ENCODE peak calls at places on chromosomes 16 and 17, in nine cellular contexts. One of them, this sample, is unnamed. For H3K36me3, the result is how much of the 10 kb centered on the place peaks cover.

GRCh38 chr16:80120899-80121521 is 419.8 kb upstream of the DYNLRB2 start:
- DNase-seq in adrenal gland: no peak
- DNase-seq in fibroblast of lung: no peak
- DNase-seq in cardiac muscle cell: no peak
- DNase-seq in mammary epithelial cell: peak
- DNase-seq in MM.1S: no peak
- DNase-seq in BE2C: no peak
- DNase-seq in K562: no peak
- DNase-seq in heart left ventricle: no peak
- DNase-seq in this sample: peak

GRCh38 chr17:77555741-77556291 is 402.7 kb upstream of the TNRC6C start:
- DNase-seq in cardiac muscle cell: peak
- DNase-seq in BE2C: peak
- DNase-seq in heart left ventricle: no peak
- DNase-seq in fibroblast of lung: peak
- DNase-seq in MM.1S: no peak
- DNase-seq in mammary epithelial cell: peak
- DNase-seq in K562: no peak
- DNase-seq in adrenal gland: no peak
- DNase-seq in this sample: no peak

GRCh38 chr17:9669551-9670008 is 24.3 kb downstream of the USP43 start:
- DNase-seq in BE2C: no peak
- DNase-seq in cardiac muscle cell: no peak
- DNase-seq in adrenal gland: no peak
- DNase-seq in heart left ventricle: no peak
- DNase-seq in K562: no peak
- DNase-seq in mammary epithelial cell: peak
- DNase-seq in MM.1S: no peak
- DNase-seq in fibroblast of lung: peak
- DNase-seq in this sample: peak

GRCh38 chr17:45256114-45256966 is 5.6 kb downstream of the SPATA32 start:
- DNase-seq in MM.1S: peak
- DNase-seq in mammary epithelial cell: no peak
- DNase-seq in cardiac muscle cell: no peak
- DNase-seq in fibroblast of lung: no peak
- DNase-seq in adrenal gland: no peak
- DNase-seq in K562: peak
- DNase-seq in heart left ventricle: no peak
- DNase-seq in BE2C: no peak
- DNase-seq in this sample: no peak

GRCh38 chr16:27730703-27731220 is 180.8 kb downstream of the KATNIP start:
- DNase-seq in BE2C: no peak
- DNase-seq in fibroblast of lung: no peak
- DNase-seq in K562: no peak
- DNase-seq in mammary epithelial cell: no peak
- DNase-seq in adrenal gland: no peak
- DNase-seq in heart left ventricle: no peak
- DNase-seq in cardiac muscle cell: no peak
- DNase-seq in MM.1S: no peak
- DNase-seq in this sample: no peak

GRCh38 chr16:8370374-8371015 is 219.8 kb downstream of the TMEM114 start:
- DNase-seq in mammary epithelial cell: peak
- DNase-seq in BE2C: no peak
- DNase-seq in K562: no peak
- DNase-seq in MM.1S: no peak
- DNase-seq in heart left ventricle: no peak
- DNase-seq in adrenal gland: no peak
- DNase-seq in fibroblast of lung: peak
- DNase-seq in cardiac muscle cell: no peak
- DNase-seq in this sample: peak

GRCh38 chr16:67028555-67029248 is at the start of gene CBFB:
- DNase-seq in mammary epithelial cell: peak
- DNase-seq in cardiac muscle cell: peak
- DNase-seq in BE2C: peak
- DNase-seq in MM.1S: peak
- DNase-seq in heart left ventricle: peak
- DNase-seq in adrenal gland: peak
- DNase-seq in K562: peak
- DNase-seq in fibroblast of lung: peak
- DNase-seq in this sample: peak

GRCh38 chr16:75535901-75536300 is at the start of gene CHST5:
- DNase-seq in mammary epithelial cell: no peak
- DNase-seq in fibroblast of lung: no peak
- DNase-seq in adrenal gland: no peak
- DNase-seq in BE2C: no peak
- DNase-seq in K562: no peak
- DNase-seq in cardiac muscle cell: no peak
- DNase-seq in heart left ventricle: no peak
- DNase-seq in MM.1S: no peak
- DNase-seq in this sample: no peak

GRCh38 chr16:4032768-4033167 is 83.5 kb downstream of the ADCY9 start:
- DNase-seq in K562: no peak
- DNase-seq in fibroblast of lung: peak
- DNase-seq in adrenal gland: no peak
- DNase-seq in MM.1S: no peak
- DNase-seq in heart left ventricle: peak
- DNase-seq in mammary epithelial cell: no peak
- DNase-seq in BE2C: no peak
- DNase-seq in cardiac muscle cell: peak
- DNase-seq in this sample: peak

GRCh38 chr17:80277751-80278671 is 17.4 kb downstream of the RNF213 start:
- DNase-seq in cardiac muscle cell: no peak
- DNase-seq in heart left ventricle: peak
- DNase-seq in fibroblast of lung: peak
- DNase-seq in mammary epithelial cell: peak
- DNase-seq in adrenal gland: peak
- DNase-seq in K562: no peak
- DNase-seq in MM.1S: no peak
- DNase-seq in BE2C: no peak
- DNase-seq in this sample: no peak

GRCh38 chr16:85238233-85238647 is 126.0 kb upstream of the CIBAR2 start:
- DNase-seq in MM.1S: no peak
- DNase-seq in mammary epithelial cell: no peak
- DNase-seq in heart left ventricle: no peak
- DNase-seq in adrenal gland: no peak
- DNase-seq in K562: no peak
- DNase-seq in fibroblast of lung: peak
- DNase-seq in cardiac muscle cell: peak
- DNase-seq in BE2C: peak
- DNase-seq in this sample: no peak

GRCh38 chr16:24070851-24071250 is 185.3 kb upstream of the CACNG3 start:
- DNase-seq in adrenal gland: no peak
- DNase-seq in fibroblast of lung: peak
- DNase-seq in mammary epithelial cell: peak
- DNase-seq in heart left ventricle: no peak
- DNase-seq in K562: peak
- DNase-seq in cardiac muscle cell: peak
- DNase-seq in MM.1S: peak
- DNase-seq in BE2C: peak
- DNase-seq in this sample: no peak

GRCh38 chr17:62405451-62405850 is 18.2 kb upstream of the METTL2A start:
- DNase-seq in mammary epithelial cell: no peak
- DNase-seq in fibroblast of lung: no peak
- DNase-seq in BE2C: no peak
- DNase-seq in K562: no peak
- DNase-seq in adrenal gland: no peak
- DNase-seq in MM.1S: no peak
- DNase-seq in heart left ventricle: no peak
- DNase-seq in cardiac muscle cell: no peak
- DNase-seq in this sample: no peak

GRCh38 chr17:57068222-57068658 is 16.8 kb upstream of the AKAP1 start:
- DNase-seq in adrenal gland: no peak
- DNase-seq in mammary epithelial cell: peak
- DNase-seq in K562: peak
- DNase-seq in cardiac muscle cell: no peak
- DNase-seq in MM.1S: no peak
- DNase-seq in fibroblast of lung: no peak
- DNase-seq in heart left ventricle: no peak
- DNase-seq in BE2C: no peak
- DNase-seq in this sample: peak

GRCh38 chr17:1142503-1143095 is 37.2 kb downstream of the ABR start:
- DNase-seq in K562: no peak
- DNase-seq in fibroblast of lung: no peak
- DNase-seq in heart left ventricle: no peak
- DNase-seq in mammary epithelial cell: no peak
- DNase-seq in BE2C: no peak
- DNase-seq in MM.1S: no peak
- DNase-seq in cardiac muscle cell: peak
- DNase-seq in adrenal gland: no peak
- DNase-seq in this sample: no peak

GRCh38 chr16:27618611-27619380 is 68.9 kb downstream of the KATNIP start:
- DNase-seq in cardiac muscle cell: no peak
- DNase-seq in adrenal gland: no peak
- DNase-seq in heart left ventricle: no peak
- DNase-seq in fibroblast of lung: no peak
- DNase-seq in BE2C: no peak
- DNase-seq in mammary epithelial cell: no peak
- DNase-seq in K562: no peak
- DNase-seq in MM.1S: no peak
- DNase-seq in this sample: no peak

GRCh38 chr17:8485491-8485890 is 49.8 kb downstream of the NDEL1 start:
- DNase-seq in cardiac muscle cell: no peak
- DNase-seq in BE2C: no peak
- DNase-seq in MM.1S: no peak
- DNase-seq in adrenal gland: no peak
- DNase-seq in heart left ventricle: no peak
- DNase-seq in mammary epithelial cell: no peak
- DNase-seq in K562: no peak
- DNase-seq in fibroblast of lung: no peak
- DNase-seq in this sample: no peak
- H3K36me3 ChIP-seq in cardiac muscle cell: half or more
- H3K36me3 ChIP-seq in BE2C: under half
- H3K36me3 ChIP-seq in MM.1S: under half
- H3K36me3 ChIP-seq in adrenal gland: under half
- H3K36me3 ChIP-seq in heart left ventricle: under half
- H3K36me3 ChIP-seq in mammary epithelial cell: under half
- H3K36me3 ChIP-seq in K562: half or more
- H3K36me3 ChIP-seq in fibroblast of lung: under half
- H3K36me3 ChIP-seq in this sample: under half

GRCh38 chr17:82864721-82865240 is 25.0 kb upstream of the ZNF750 start:
- DNase-seq in cardiac muscle cell: no peak
- DNase-seq in heart left ventricle: peak
- DNase-seq in mammary epithelial cell: no peak
- DNase-seq in BE2C: no peak
- DNase-seq in K562: no peak
- DNase-seq in fibroblast of lung: no peak
- DNase-seq in MM.1S: no peak
- DNase-seq in adrenal gland: no peak
- DNase-seq in this sample: no peak
- TF ChIP-seq CTCF in cardiac muscle cell: no peak
- TF ChIP-seq CTCF in heart left ventricle: no peak
- TF ChIP-seq CTCF in mammary epithelial cell: no peak
- TF ChIP-seq CTCF in BE2C: no peak
- TF ChIP-seq CTCF in K562: no peak
- TF ChIP-seq CTCF in fibroblast of lung: no peak
- TF ChIP-seq CTCF in MM.1S: no peak
- TF ChIP-seq CTCF in adrenal gland: no peak
- TF ChIP-seq CTCF in this sample: peak

GRCh38 chr17:68190495-68190894 is 57.3 kb upstream of the AMZ2 start:
- DNase-seq in fibroblast of lung: no peak
- DNase-seq in K562: no peak
- DNase-seq in MM.1S: no peak
- DNase-seq in BE2C: no peak
- DNase-seq in adrenal gland: no peak
- DNase-seq in cardiac muscle cell: no peak
- DNase-seq in heart left ventricle: no peak
- DNase-seq in mammary epithelial cell: no peak
- DNase-seq in this sample: no peak
- H3K36me3 ChIP-seq in fibroblast of lung: under half
- H3K36me3 ChIP-seq in K562: under half
- H3K36me3 ChIP-seq in MM.1S: under half
- H3K36me3 ChIP-seq in BE2C: under half
- H3K36me3 ChIP-seq in adrenal gland: under half
- H3K36me3 ChIP-seq in cardiac muscle cell: under half
- H3K36me3 ChIP-seq in heart left ventricle: under half
- H3K36me3 ChIP-seq in mammary epithelial cell: under half
- H3K36me3 ChIP-seq in this sample: under half

GRCh38 chr17:75755205-75755901 is 9.6 kb downstream of the GALK1 start:
- DNase-seq in fibroblast of lung: no peak
- DNase-seq in cardiac muscle cell: no peak
- DNase-seq in MM.1S: no peak
- DNase-seq in heart left ventricle: no peak
- DNase-seq in BE2C: peak
- DNase-seq in K562: no peak
- DNase-seq in mammary epithelial cell: peak
- DNase-seq in adrenal gland: no peak
- DNase-seq in this sample: no peak

GRCh38 chr17:75752405-75753192 is 12.4 kb downstream of the GALK1 start:
- DNase-seq in mammary epithelial cell: no peak
- DNase-seq in BE2C: no peak
- DNase-seq in MM.1S: no peak
- DNase-seq in fibroblast of lung: no peak
- DNase-seq in cardiac muscle cell: no peak
- DNase-seq in adrenal gland: no peak
- DNase-seq in heart left ventricle: no peak
- DNase-seq in K562: no peak
- DNase-seq in this sample: no peak

GRCh38 chr17:75754378-75755204 is 10.4 kb downstream of the GALK1 start:
- DNase-seq in adrenal gland: no peak
- DNase-seq in mammary epithelial cell: no peak
- DNase-seq in BE2C: no peak
- DNase-seq in K562: peak
- DNase-seq in fibroblast of lung: no peak
- DNase-seq in MM.1S: no peak
- DNase-seq in heart left ventricle: no peak
- DNase-seq in cardiac muscle cell: no peak
- DNase-seq in this sample: no peak

GRCh38 chr17:75753193-75753513 is 11.8 kb downstream of the GALK1 start:
- DNase-seq in heart left ventricle: no peak
- DNase-seq in mammary epithelial cell: no peak
- DNase-seq in BE2C: no peak
- DNase-seq in MM.1S: no peak
- DNase-seq in cardiac muscle cell: no peak
- DNase-seq in K562: no peak
- DNase-seq in adrenal gland: no peak
- DNase-seq in fibroblast of lung: no peak
- DNase-seq in this sample: no peak

DNA sequence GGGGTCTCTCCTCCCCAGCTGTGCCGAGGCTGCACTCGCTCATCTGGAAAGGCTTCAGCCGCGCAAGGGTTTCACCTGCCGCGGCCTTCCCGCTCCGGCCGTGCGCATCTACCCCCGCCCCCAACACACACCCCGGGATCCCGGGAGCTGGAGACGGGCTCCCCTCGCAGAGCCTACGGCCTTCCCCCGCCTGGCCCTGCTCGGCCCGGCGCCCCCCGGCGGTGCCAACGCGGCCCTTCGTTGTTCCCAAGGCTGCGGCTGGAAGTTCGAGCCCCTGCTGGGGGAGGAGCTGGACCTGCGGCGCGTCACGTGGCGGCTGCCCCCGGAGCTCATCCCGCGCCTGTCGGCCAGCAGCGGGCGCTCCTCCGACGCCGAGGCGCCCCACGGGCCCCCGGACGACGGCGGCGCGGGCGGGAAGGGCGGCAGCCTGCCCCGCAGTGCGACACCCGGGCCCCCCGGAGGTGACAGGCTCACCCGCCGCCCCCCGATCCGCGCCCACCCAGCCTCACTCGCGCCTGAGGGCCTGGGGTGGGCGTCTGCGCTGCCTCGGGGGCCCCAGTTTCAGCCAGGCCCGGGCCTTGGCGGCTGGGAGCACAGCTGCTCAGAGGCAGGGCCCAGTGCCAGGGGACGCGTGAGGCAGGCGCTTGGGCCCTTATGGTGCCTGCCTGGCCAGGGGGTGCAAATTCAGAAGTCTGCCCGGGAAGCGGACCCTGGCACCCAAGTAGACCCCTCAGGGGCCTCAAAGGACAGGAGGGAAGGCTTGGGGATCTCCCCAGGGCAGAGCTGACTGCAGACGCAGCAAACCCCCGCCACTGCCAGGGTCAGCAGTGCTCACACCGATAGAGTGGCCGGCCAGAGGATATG is 11.2 kb downstream of the GALK1 start:
- DNase-seq in MM.1S: peak
- DNase-seq in heart left ventricle: peak
- DNase-seq in cardiac muscle cell: peak
- DNase-seq in BE2C: peak
- DNase-seq in fibroblast of lung: peak
- DNase-seq in K562: peak
- DNase-seq in mammary epithelial cell: no peak
- DNase-seq in adrenal gland: no peak
- DNase-seq in this sample: no peak
- TF ChIP-seq CTCF in MM.1S: peak
- TF ChIP-seq CTCF in heart left ventricle: peak
- TF ChIP-seq CTCF in cardiac muscle cell: peak
- TF ChIP-seq CTCF in BE2C: peak
- TF ChIP-seq CTCF in fibroblast of lung: peak
- TF ChIP-seq CTCF in K562: peak
- TF ChIP-seq CTCF in mammary epithelial cell: no peak
- TF ChIP-seq CTCF in adrenal gland: peak
- TF ChIP-seq CTCF in this sample: no peak